ENCODE peak calls at places on chromosomes 2 and 18, in nine cellular contexts. N is sigmoid colon, A is neural progenitor cell, D is prostate gland, G is GM23248, R is endothelial cell of umbilical vein, V is transverse colon, F is fibroblast of lung, C is upper lobe of left lung. J is an unnamed sample. For H3K36me3, the result is how much of the 10 kb centered on the place peaks cover.

GRCh38 chr2:25129901-25130520 is 38.4 kb downstream of the POMC start:
- DNase-seq in V (no peak), F (no peak), N (no peak), G (no peak), A (no peak), R (no peak), D (no peak), C (no peak), J (no peak)

GRCh38 chr2:100392715-100393114 is 24.8 kb downstream of the CHST10 start:
- DNase-seq in C (no peak), G (no peak), A (no peak), R (no peak), N (no peak), V (no peak), D (no peak), F (no peak), J (no peak)

GRCh38 chr2:219285894-219286425 is 6.8 kb downstream of the DNAJB2 start:
- DNase-seq in G (peak), V (no peak), F (peak), R (no peak), N (peak), D (peak), A (peak), C (peak), J (no peak)

GRCh38 chr2:190408538-190409271 is 550 bp downstream of the MFSD6 start:
- DNase-seq in A (peak), D (peak), R (peak), V (peak), G (peak), C (peak), F (no peak), N (peak), J (peak)

GRCh38 chr2:192011196-192011595 is 164.3 kb upstream of the CAVIN2 start:
- DNase-seq in G (no peak), C (no peak), A (no peak), V (no peak), F (peak), N (no peak), R (peak), D (no peak), J (no peak)

GRCh38 chr2:176161041-176161785 is 4.1 kb downstream of the HOXD3 start:
- DNase-seq in C (no peak), R (no peak), N (no peak), V (no peak), A (no peak), D (no peak), G (no peak), F (no peak), J (no peak)

GRCh38 chr2:48844418-48845155 is 89.1 kb upstream of the LHCGR start:
- DNase-seq in C (no peak), V (no peak), D (no peak), F (peak), N (no peak), R (no peak), G (peak), A (no peak), J (no peak)

GRCh38 chr2:20665261-20666113 is 1.5 kb upstream of the GDF7 start:
- DNase-seq in R (no peak), G (peak), N (no peak), C (peak), F (no peak), D (no peak), V (no peak), A (peak), J (no peak)

GRCh38 chr2:170689481-170689880 is 25.7 kb upstream of the SP5 start:
- DNase-seq in D (no peak), G (no peak), F (no peak), R (no peak), V (no peak), A (no peak), C (no peak), N (no peak), J (no peak)

GRCh38 chr2:36333350-36334012 is 22.1 kb upstream of the CRIM1 start:
- DNase-seq in D (no peak), A (no peak), F (no peak), R (no peak), G (no peak), N (no peak), V (no peak), C (no peak), J (no peak)

GRCh38 chr2:16277117-16277516 is 336.8 kb downstream of the MYCN start:
- DNase-seq in F (no peak), C (no peak), V (no peak), G (no peak), A (no peak), N (no peak), D (no peak), R (no peak), J (no peak)

GRCh38 chr18:3655637-3656050 is 205.7 kb downstream of the TGIF1 start:
- DNase-seq in V (no peak), G (no peak), N (no peak), F (no peak), D (no peak), R (no peak), A (no peak), C (no peak), J (no peak)

GRCh38 chr2:236254021-236254420 is 10.2 kb downstream of the ASB18 start:
- DNase-seq in F (no peak), D (no peak), C (no peak), N (no peak), V (no peak), G (no peak), A (no peak), R (no peak), J (no peak)

GRCh38 chr18:36578871-36579270 is 249.9 kb downstream of the TPGS2 start:
- DNase-seq in V (no peak), D (no peak), A (no peak), F (peak), N (no peak), R (no peak), C (no peak), G (peak), J (no peak)

GRCh38 chr2:81670885-81671284 is 1366.3 kb upstream of the LRRTM1 start:
- DNase-seq in C (no peak), A (no peak), D (no peak), R (no peak), F (no peak), V (no peak), N (no peak), G (no peak), J (no peak)

GRCh38 chr2:229335877-229336346 is 64.8 kb upstream of the PID1 start:
- DNase-seq in R (no peak), D (no peak), G (no peak), F (no peak), C (no peak), V (no peak), A (no peak), N (no peak), J (no peak)

GRCh38 chr2:127733816-127734537 is 32.7 kb downstream of the SFT2D3 start:
- DNase-seq in V (no peak), D (no peak), A (no peak), G (peak), N (no peak), F (peak), C (no peak), R (no peak), J (no peak)

GRCh38 chr2:28360742-28361293 is 31.8 kb upstream of the FOSL2 start:
- DNase-seq in N (peak), C (no peak), G (peak), V (no peak), D (no peak), R (peak), A (no peak), F (peak), J (no peak)

GRCh38 chr18:74836296-74837139 is 238.8 kb downstream of the ZNF407 start:
- DNase-seq in V (peak), A (peak), G (peak), C (no peak), D (no peak), N (peak), R (peak), F (peak), J (peak)

GRCh38 chr18:62245699-62246098 is 58.6 kb downstream of the RELCH start:
- DNase-seq in N (no peak), D (no peak), G (no peak), V (no peak), R (no peak), A (no peak), F (no peak), C (no peak), J (no peak)

GRCh38 chr2:239881031-239881471 is 144.1 kb downstream of the NDUFA10 start:
- DNase-seq in D (no peak), C (no peak), G (no peak), N (no peak), A (no peak), R (peak), F (no peak), V (no peak), J (peak)

GRCh38 chr2:152050915-152051314 is 47.9 kb downstream of the CACNB4 start:
- DNase-seq in C (no peak), R (no peak), D (no peak), N (no peak), V (no peak), F (no peak), G (no peak), A (no peak), J (no peak)

GRCh38 chr2:145623136-145623535 is 1103.2 kb upstream of the ZEB2 start:
- DNase-seq in C (no peak), A (no peak), F (peak), G (peak), D (no peak), V (no peak), N (no peak), R (peak), J (no peak)

GRCh38 chr18:79511671-79512301 is 116.1 kb downstream of the NFATC1 start:
- DNase-seq in R (no peak), A (peak), G (no peak), D (no peak), V (peak), C (peak), F (no peak), N (peak), J (no peak)

GRCh38 chr18:45780568-45780967 is 44.9 kb upstream of the SIGLEC15 start:
- DNase-seq in A (peak), C (no peak), F (peak), R (no peak), D (no peak), G (no peak), N (no peak), V (no peak), J (no peak)

GRCh38 chr2:55923091-55923977 is at the start of gene EFEMP1:
- DNase-seq in C (peak), A (peak), F (peak), V (peak), N (peak), G (peak), R (peak), D (peak), J (peak)

GRCh38 chr2:49972699-49973098 is 818.4 kb upstream of the FSHR start:
- DNase-seq in R (no peak), C (no peak), G (no peak), V (no peak), N (no peak), A (peak), F (no peak), D (no peak), J (no peak)

GRCh38 chr2:190927257-190927656 is 46.6 kb downstream of the GLS start:
- DNase-seq in F (no peak), C (no peak), V (no peak), G (peak), D (no peak), A (no peak), N (no peak), R (no peak), J (no peak)

GRCh38 chr18:14978962-14979535 is 231.1 kb downstream of the ANKRD30B start:
- DNase-seq in N (no peak), V (peak), D (no peak), C (no peak), A (no peak), G (peak), F (peak), R (peak), J (peak)

GRCh38 chr2:160652236-160652635 is 158.6 kb upstream of the RBMS1 start:
- DNase-seq in G (peak), R (peak), C (no peak), A (no peak), N (no peak), V (peak), F (no peak), D (no peak), J (peak)

GRCh38 chr2:27651056-27651455 is 12.4 kb downstream of the SUPT7L start:
- DNase-seq in A (no peak), G (no peak), N (no peak), D (no peak), C (no peak), F (no peak), V (no peak), R (no peak), J (no peak)

GRCh38 chr2:139622691-139623090 is 842.5 kb upstream of the NXPH2 start:
- DNase-seq in N (no peak), C (no peak), V (no peak), G (no peak), F (no peak), D (no peak), R (no peak), A (peak), J (no peak)

GRCh38 chr2:2507471-2507997 is 176.5 kb upstream of the MYT1L start:
- DNase-seq in R (no peak), A (no peak), N (no peak), V (no peak), D (no peak), G (no peak), C (peak), F (no peak), J (no peak)

GRCh38 chr2:288002-288742 is at the start of gene ALKAL2:
- DNase-seq in F (no peak), D (no peak), R (no peak), C (peak), A (peak), V (peak), N (no peak), G (peak), J (no peak)

GRCh38 chr2:204654679-204655078 is 109.4 kb downstream of the PARD3B start:
- DNase-seq in D (no peak), A (no peak), C (no peak), N (no peak), R (no peak), F (peak), G (no peak), V (no peak), J (no peak)

GRCh38 chr18:36298113-36298701 is 694 bp downstream of the FHOD3 start:
- DNase-seq in C (peak), G (peak), F (no peak), A (peak), R (no peak), D (no peak), V (no peak), N (no peak), J (no peak)

GRCh38 chr2:43228782-43229659 is 2.6 kb upstream of the ZFP36L2 start:
- DNase-seq in D (no peak), V (no peak), N (no peak), R (peak), G (peak), A (no peak), F (no peak), C (no peak), J (no peak)

GRCh38 chr2:43230481-43230880 is 4.1 kb upstream of the ZFP36L2 start:
- DNase-seq in N (no peak), V (no peak), C (no peak), F (no peak), G (no peak), R (no peak), A (peak), D (no peak), J (peak)

GRCh38 chr2:43236256-43236655 is 9.8 kb upstream of the ZFP36L2 start:
- DNase-seq in V (no peak), R (no peak), A (no peak), N (peak), C (no peak), D (no peak), F (no peak), G (no peak), J (no peak)

GRCh38 chr2:43230981-43231827 is 4.8 kb upstream of the ZFP36L2 start:
- DNase-seq in A (no peak), D (no peak), R (no peak), V (no peak), G (no peak), N (no peak), C (no peak), F (no peak), J (no peak)

GRCh38 chr2:43233218-43234212 is 7.1 kb upstream of the ZFP36L2 start:
- DNase-seq in F (no peak), A (no peak), G (no peak), V (no peak), C (no peak), R (no peak), N (no peak), D (no peak), J (no peak)
- H3K27ac ChIP-seq in F (no peak), A (no peak), G (no peak), V (no peak), C (peak), R (no peak), N (no peak), D (no peak), J (no peak)

GRCh38 chr2:241260911-241261310 is 54.6 kb downstream of the HDLBP start:
- DNase-seq in V (no peak), N (no peak), A (no peak), R (no peak), G (no peak), F (no peak), C (no peak), D (no peak), J (no peak)
- H3K36me3 ChIP-seq in V (under half), N (under half), A (under half), R (under half), G (half or more), F (under half), C (half or more), D (under half), J (under half)

DNA sequence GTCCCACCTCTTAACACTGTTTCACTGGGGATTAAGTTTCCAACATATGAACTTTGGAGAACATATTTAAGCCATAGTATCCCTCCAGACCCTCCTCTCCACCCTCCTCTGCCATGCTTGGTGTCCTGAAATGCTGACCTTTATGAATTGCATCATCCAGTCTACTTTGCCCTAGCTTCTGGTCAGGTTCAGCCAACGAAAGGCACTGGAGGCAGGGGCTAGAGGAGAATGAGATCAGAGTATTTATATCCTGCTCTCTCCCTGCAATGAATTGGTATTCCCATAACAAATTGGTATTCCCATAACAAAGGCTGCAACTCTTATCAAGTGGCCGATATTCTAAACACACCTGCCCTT is 25.7 kb upstream of the ST3GAL5 start:
- DNase-seq in C (no peak), F (no peak), V (no peak), G (no peak), R (no peak), N (no peak), D (no peak), A (no peak), J (no peak)
- H3K27ac ChIP-seq in C (no peak), F (no peak), V (no peak), G (no peak), R (no peak), N (no peak), D (no peak), A (no peak), J (no peak)

DNA sequence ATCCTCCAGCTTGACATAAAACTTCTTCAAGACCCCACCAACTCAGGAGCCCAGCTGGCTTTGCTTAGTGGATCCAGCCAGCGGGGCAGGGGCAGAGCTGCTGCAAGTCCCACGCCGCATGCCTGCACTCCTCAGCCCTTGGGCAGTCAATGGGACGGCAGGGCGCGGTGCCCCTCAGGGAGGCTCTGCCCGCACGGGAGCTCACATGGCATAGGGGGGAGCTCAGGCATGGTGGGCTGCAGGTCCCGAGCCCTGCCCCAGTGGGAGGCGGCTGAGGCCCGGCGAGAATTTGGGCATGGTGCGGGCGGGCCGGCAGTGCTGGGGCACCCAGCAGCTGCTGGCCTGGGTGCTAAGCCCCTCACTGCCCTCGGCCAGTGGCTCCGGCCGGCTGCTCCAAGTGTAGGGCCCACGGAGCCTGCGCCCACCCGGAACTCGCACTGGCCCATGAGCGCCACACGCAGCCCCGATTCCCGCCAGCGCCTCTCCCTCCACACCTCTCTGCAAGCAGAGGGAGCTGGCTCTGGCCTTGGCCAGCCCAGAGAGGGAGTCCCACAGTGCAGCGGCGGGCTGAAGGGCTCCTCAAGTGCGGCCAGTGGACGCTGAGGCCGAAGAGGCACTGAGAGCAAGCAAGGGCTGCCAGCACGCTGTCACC is 27.2 kb downstream of the IDH1 start:
- DNase-seq in A (no peak), N (no peak), D (no peak), V (no peak), F (no peak), C (peak), G (no peak), R (no peak), J (no peak)
- H3K36me3 ChIP-seq in A (under half), N (under half), D (under half), V (under half), F (under half), C (under half), G (under half), R (under half), J (under half)

GRCh38 chr2:61045999-61046398 is 19.7 kb upstream of the SANBR start:
- DNase-seq in R (no peak), V (no peak), G (peak), C (no peak), A (no peak), N (no peak), F (peak), D (no peak), J (no peak)

GRCh38 chr2:61042807-61043206 is 22.9 kb upstream of the SANBR start:
- DNase-seq in F (no peak), G (no peak), C (no peak), D (no peak), N (no peak), A (no peak), R (no peak), V (no peak), J (no peak)

DNA sequence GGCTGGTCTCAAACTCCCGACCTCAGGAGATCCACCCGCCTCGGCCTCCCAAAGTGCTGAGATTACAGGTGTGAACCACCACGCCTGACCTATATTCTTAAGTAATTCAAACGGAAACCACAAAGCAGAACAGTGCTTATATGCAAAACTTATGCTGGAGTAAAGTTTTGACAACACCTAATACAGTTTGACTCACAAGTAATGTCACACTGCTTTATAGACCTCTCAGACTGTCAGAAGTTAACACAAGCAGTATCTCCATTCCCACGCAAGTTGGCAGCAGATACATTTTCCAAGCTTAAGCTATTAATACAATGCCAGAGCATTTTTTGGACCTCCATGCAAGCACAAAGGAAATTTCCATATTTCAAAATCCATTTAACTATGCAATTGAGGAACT is 21.1 kb upstream of the SANBR start:
- DNase-seq in C (no peak), D (no peak), F (no peak), G (no peak), A (no peak), N (no peak), R (no peak), V (no peak), J (no peak)
- H3K27ac ChIP-seq in C (no peak), D (no peak), F (no peak), G (no peak), A (no peak), N (no peak), R (no peak), V (no peak), J (no peak)

GRCh38 chr2:237378650-237379049 is 35.3 kb downstream of the COL6A3 start:
- DNase-seq in D (no peak), R (no peak), C (no peak), F (no peak), V (peak), A (no peak), G (no peak), N (peak), J (no peak)
- H3K36me3 ChIP-seq in D (under half), R (under half), C (under half), F (under half), V (under half), A (under half), G (half or more), N (under half), J (under half)

GRCh38 chr2:33137331-33137730 is 190.6 kb downstream of the LTBP1 start:
- DNase-seq in R (no peak), A (no peak), G (peak), N (no peak), D (no peak), C (no peak), V (no peak), F (peak), J (no peak)
- H3K27ac ChIP-seq in R (no peak), A (no peak), G (peak), N (peak), D (no peak), C (no peak), V (peak), F (no peak), J (no peak)